ENCODE peak calls at places on chromosomes 11 and 22, in five cellular contexts. A is lower lobe of right lung, P is OCI-LY7, I is stomach, X is thoracic aorta. B is an unnamed sample.

GRCh38 chr11:68049509-68050370 is 10.9 kb downstream of the TCIRG1 start:
- DNase-seq in A (no peak), X (no peak), I (no peak), P (no peak), B (peak; percentile 25)

GRCh38 chr11:46253258-46254134 is 24.0 kb upstream of the CREB3L1 start:
- DNase-seq in A (no peak), I (no peak), P (no peak), X (no peak), B (no peak)

GRCh38 chr22:45429921-45430775 is 16.7 kb downstream of the RIBC2 start:
- DNase-seq in I (no peak), A (peak; percentile 31), P (no peak), X (no peak), B (no peak)

GRCh38 chr11:44388828-44389645 is 79.1 kb upstream of the ALX4 start:
- DNase-seq in I (no peak), A (no peak), X (no peak), P (no peak), B (no peak)

GRCh38 chr11:107853070-107853469 is 5.5 kb downstream of the SLC35F2 start:
- DNase-seq in P (no peak), X (no peak), A (no peak), I (no peak), B (no peak)

GRCh38 chr11:29208117-29208516 is 808.7 kb downstream of the KCNA4 start:
- DNase-seq in A (no peak), X (no peak), P (no peak), I (no peak), B (no peak)

GRCh38 chr11:68610452-68611116 is 73.8 kb upstream of the GAL start:
- DNase-seq in P (no peak), X (no peak), A (no peak), I (no peak), B (no peak)

GRCh38 chr11:123206671-123207421 is 11.8 kb upstream of the CLMP start:
- DNase-seq in P (no peak), A (no peak), X (no peak), I (no peak), B (no peak)

GRCh38 chr22:45218974-45219373 is 21.7 kb downstream of the KIAA0930 start:
- DNase-seq in A (no peak), I (no peak), P (peak; percentile 75), X (no peak), B (peak; percentile 82)

GRCh38 chr11:32752001-32752400 is 42.5 kb downstream of the CCDC73 start:
- DNase-seq in I (no peak), P (no peak), A (no peak), X (no peak), B (no peak)

GRCh38 chr11:94776351-94777321 is 8.5 kb downstream of the AMOTL1 start:
- DNase-seq in P (no peak), I (peak; percentile 29), X (no peak), A (peak; percentile 45), B (no peak)

GRCh38 chr11:74611369-74611861 is 19.0 kb downstream of the POLD3 start:
- DNase-seq in I (no peak), A (no peak), P (peak; percentile 25), X (no peak), B (no peak)

GRCh38 chr11:44096360-44097188 is 1.1 kb downstream of the EXT2 start:
- DNase-seq in X (no peak), P (peak; percentile 1), A (no peak), I (no peak), B (no peak)

GRCh38 chr11:1131033-1131911 is 26.5 kb upstream of the MUC5AC start:
- DNase-seq in P (no peak), X (no peak), I (peak; percentile 20), A (no peak), B (no peak)

GRCh38 chr11:79200398-79201070 is 240.3 kb downstream of the TENM4 start:
- DNase-seq in P (no peak), X (no peak), I (no peak), A (no peak), B (no peak)

GRCh38 chr22:48979482-48979881 is 848.2 kb downstream of the BRD1 start:
- DNase-seq in A (no peak), X (no peak), P (peak; percentile 6), I (no peak), B (no peak)

GRCh38 chr11:73308003-73308962 is at the start of gene ARHGEF17:
- DNase-seq in I (peak; percentile 73), A (peak; percentile 79), P (no peak), X (no peak), B (peak; percentile 82)

GRCh38 chr11:18853086-18853720 is 61.6 kb upstream of the PTPN5 start:
- DNase-seq in I (no peak), P (peak; percentile 41), X (no peak), A (no peak), B (peak; percentile 17)

GRCh38 chr11:93936416-93936815 is 84.7 kb upstream of the HEPHL1 start:
- DNase-seq in I (no peak), A (no peak), P (no peak), X (no peak), B (no peak)

GRCh38 chr11:64713031-64713780 is 9.8 kb downstream of the NRXN2 start:
- DNase-seq in I (peak; percentile 46), P (no peak), X (no peak), A (peak; percentile 60), B (no peak)

DNA sequence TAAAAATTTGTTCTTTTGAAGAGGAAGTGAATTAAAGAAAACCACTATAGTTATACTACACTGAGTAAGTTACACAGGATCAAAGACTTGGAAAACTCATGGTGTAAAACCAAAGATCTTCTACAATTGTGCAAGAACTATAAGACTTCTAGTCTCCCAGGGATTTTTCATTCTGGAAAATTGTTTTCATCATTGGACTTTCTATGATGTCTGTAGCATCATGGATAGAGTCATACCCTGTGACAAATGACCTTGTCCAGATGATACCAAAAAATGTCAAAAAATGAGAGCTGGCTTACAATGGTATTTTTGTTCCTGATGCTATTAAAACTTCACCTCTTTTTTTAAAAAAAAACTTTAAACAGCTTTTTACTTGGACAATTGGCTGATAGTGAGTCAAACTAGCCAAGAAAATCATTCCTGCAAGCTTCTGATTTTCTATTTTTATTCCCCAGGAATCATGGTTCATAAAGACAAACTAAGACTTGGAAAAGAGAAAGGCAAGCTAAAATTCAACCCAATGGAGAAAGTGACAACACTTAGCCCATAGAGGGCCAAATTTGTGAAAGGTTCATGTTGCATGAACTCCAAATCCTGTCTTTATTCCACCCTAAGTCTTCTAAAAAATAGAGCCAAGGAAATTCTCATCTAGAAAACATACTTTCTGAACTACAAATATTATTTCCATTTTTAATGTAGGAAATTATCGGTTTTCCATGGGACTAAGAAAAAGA is 30.7 kb downstream of the ME3 start:
- DNase-seq in X (no peak), P (no peak), I (no peak), A (no peak), B (no peak)
- TF ChIP-seq CTCF in X (peak; percentile 28), P (no peak), I (no peak), A (no peak), B (no peak)

GRCh38 chr11:84146826-84147225 is 860.7 kb upstream of the CCDC90B start:
- DNase-seq in A (no peak), X (no peak), P (no peak), I (no peak), B (no peak)
- TF ChIP-seq CTCF in A (no peak), X (no peak), P (no peak), I (no peak), B (no peak)

GRCh38 chr22:25237503-25237902 is 18.1 kb downstream of the CRYBB2 start:
- DNase-seq in A (no peak), I (no peak), P (no peak), X (no peak), B (no peak)

GRCh38 chr22:25232301-25232700 is 12.9 kb downstream of the CRYBB2 start:
- DNase-seq in X (no peak), P (no peak), I (no peak), A (no peak), B (no peak)

GRCh38 chr22:25236417-25236816 is 17.0 kb downstream of the CRYBB2 start:
- DNase-seq in A (no peak), P (no peak), X (no peak), I (no peak), B (no peak)

DNA sequence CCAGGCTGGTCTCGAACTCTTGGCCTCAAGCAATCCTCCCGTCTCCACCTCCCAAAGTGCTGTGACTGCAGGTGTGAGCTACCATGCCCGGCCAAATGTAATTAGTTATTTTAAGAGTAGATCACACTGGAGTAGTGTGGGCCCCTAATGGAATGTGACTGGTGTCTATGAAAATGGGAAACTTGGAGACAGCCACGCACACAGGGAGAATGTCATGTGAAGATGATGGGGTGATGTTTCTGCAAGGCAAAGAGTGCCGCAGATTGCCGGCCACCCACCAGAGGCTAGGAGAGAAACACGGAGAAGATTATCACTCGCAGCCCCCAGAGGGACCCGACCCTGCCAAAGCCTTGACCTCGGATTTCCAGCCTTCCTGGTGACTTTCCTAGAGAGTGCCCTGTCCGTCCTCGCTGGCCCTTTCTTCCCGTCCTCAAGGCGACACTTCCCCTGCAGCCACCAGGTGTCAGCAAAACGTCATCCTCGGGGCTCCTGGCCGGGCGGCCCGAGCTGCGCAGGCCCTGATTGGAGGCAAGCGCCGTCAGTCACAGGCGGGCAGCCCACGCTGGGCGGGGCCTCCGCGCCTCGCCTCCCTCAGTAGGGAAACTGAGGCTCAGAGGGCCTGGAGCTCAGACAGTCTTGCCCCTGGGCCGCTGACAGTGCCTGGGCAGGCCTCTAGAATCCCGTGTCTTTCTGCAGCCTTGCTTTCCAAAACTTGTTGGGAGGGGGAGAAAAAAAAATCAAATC is 16.3 kb downstream of the CRYBB2 start:
- DNase-seq in X (no peak), I (peak; percentile 85), A (peak; percentile 76), P (peak; percentile 79), B (peak; percentile 99)
- TF ChIP-seq CTCF in X (peak; percentile 43), I (peak; percentile 31), A (peak; percentile 58), P (peak; percentile 83), B (peak; percentile 72)

DNA sequence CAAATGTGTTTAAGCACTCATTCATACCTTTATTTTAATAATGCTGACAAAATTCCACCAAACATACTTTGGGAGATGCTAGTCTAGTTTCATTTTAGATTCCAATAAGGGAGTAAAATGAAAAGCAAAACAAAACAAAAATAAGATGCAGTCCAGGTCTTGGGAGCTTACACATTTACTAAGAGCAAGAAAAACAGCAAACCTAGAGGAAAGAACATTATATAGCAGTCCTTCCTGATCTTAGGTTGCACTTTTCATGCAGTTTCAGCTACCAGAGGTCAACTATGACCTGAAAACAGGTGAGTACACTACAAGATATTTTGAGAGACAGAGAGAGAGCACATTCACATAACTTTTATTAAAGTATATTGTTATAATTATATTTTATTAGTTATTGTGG is 1100.9 kb downstream of the DLG2 start:
- DNase-seq in X (no peak), P (no peak), I (no peak), A (no peak), B (no peak)
- TF ChIP-seq CTCF in X (no peak), P (no peak), I (no peak), A (no peak), B (no peak)